ENCODE peak calls at places on chromosomes 13 and 19, in six cellular contexts. Q is ovary; S is H7; K is GM12865; D is tibial nerve; Y is CD8-positive, alpha-beta memory T cell. O is an unnamed sample.

GRCh38 chr19:48815870-48816501 is 5.2 kb upstream of the BCAT2 start:
- DNase-seq in Q (no peak), S (no peak), K (peak), D (no peak), Y (no peak), O (peak)

GRCh38 chr19:53132231-53132991 is at the start of gene ZNF415:
- DNase-seq in Q (peak), S (peak), K (no peak), D (peak), Y (peak), O (no peak)

GRCh38 chr13:51794959-51795358 is 9.0 kb downstream of the DHRS12 start:
- DNase-seq in Q (no peak), S (no peak), K (no peak), D (no peak), Y (no peak), O (no peak)

GRCh38 chr13:109730832-109731335 is 55.5 kb downstream of the IRS2 start:
- DNase-seq in Q (no peak), S (no peak), K (no peak), D (no peak), Y (no peak), O (no peak)

GRCh38 chr19:12788025-12788681 is 3.1 kb upstream of the JUNB start:
- DNase-seq in Q (no peak), S (no peak), K (no peak), D (no peak), Y (no peak), O (no peak)

GRCh38 chr13:100497394-100497793 is 91.2 kb downstream of the GGACT start:
- DNase-seq in Q (no peak), S (no peak), K (peak), D (no peak), Y (no peak), O (no peak)

GRCh38 chr19:38089440-38089839 is 134.6 kb downstream of the DPF1 start:
- DNase-seq in Q (no peak), S (no peak), K (no peak), D (no peak), Y (no peak), O (no peak)

GRCh38 chr13:99315186-99315585 is 8.0 kb upstream of the GPR183 start:
- DNase-seq in Q (no peak), S (no peak), K (no peak), D (no peak), Y (no peak), O (no peak)

GRCh38 chr13:91520952-91521351 is 122.5 kb downstream of the GPC5 start:
- DNase-seq in Q (no peak), S (no peak), K (no peak), D (no peak), Y (no peak), O (no peak)

GRCh38 chr19:47013041-47013517 is 6.6 kb upstream of the NPAS1 start:
- DNase-seq in Q (peak), S (peak), K (peak), D (peak), Y (peak), O (no peak)

GRCh38 chr13:32234914-32235313 is 80.2 kb downstream of the ZAR1L start:
- DNase-seq in Q (no peak), S (no peak), K (no peak), D (no peak), Y (no peak), O (no peak)

GRCh38 chr19:3761382-3762129 is at the start of gene APBA3:
- DNase-seq in Q (peak), S (peak), K (peak), D (peak), Y (peak), O (peak)

GRCh38 chr13:54183166-54183565 is 1154.6 kb downstream of the OLFM4 start:
- DNase-seq in Q (no peak), S (no peak), K (no peak), D (no peak), Y (no peak), O (no peak)

GRCh38 chr13:98523455-98524102 is 53.3 kb downstream of the STK24 start:
- DNase-seq in Q (no peak), S (no peak), K (peak), D (no peak), Y (no peak), O (no peak)

GRCh38 chr19:31140717-31141116 is 208.5 kb downstream of the TSHZ3 start:
- DNase-seq in Q (no peak), S (no peak), K (no peak), D (no peak), Y (no peak), O (no peak)

GRCh38 chr19:37654525-37654832 is 786 bp downstream of the ZFP30 start:
- DNase-seq in Q (no peak), S (peak), K (no peak), D (no peak), Y (no peak), O (no peak)

GRCh38 chr13:81326913-81327312 is 986.0 kb upstream of the SPRY2 start:
- DNase-seq in Q (no peak), S (no peak), K (no peak), D (no peak), Y (no peak), O (no peak)

GRCh38 chr19:4264812-4265211 is 14.3 kb upstream of the SHD start:
- DNase-seq in Q (no peak), S (no peak), K (no peak), D (no peak), Y (no peak), O (no peak)

GRCh38 chr13:40668335-40668734 is 1.9 kb upstream of the FOXO1 start:
- DNase-seq in Q (peak), S (peak), K (peak), D (peak), Y (peak), O (peak)

GRCh38 chr19:51621178-51621577 is 9.0 kb downstream of the SIGLEC5 start:
- DNase-seq in Q (no peak), S (no peak), K (peak), D (no peak), Y (no peak), O (no peak)

GRCh38 chr19:10686661-10687517 is 14.3 kb upstream of the QTRT1 start:
- DNase-seq in Q (no peak), S (no peak), K (no peak), D (no peak), Y (no peak), O (no peak)

GRCh38 chr19:43596842-43597461 is 557 bp downstream of the ZNF576 start:
- DNase-seq in Q (no peak), S (no peak), K (peak), D (no peak), Y (no peak), O (no peak)

GRCh38 chr19:51727349-51727880 is 3.6 kb upstream of the HAS1 start:
- DNase-seq in Q (no peak), S (no peak), K (no peak), D (no peak), Y (no peak), O (no peak)

GRCh38 chr19:15934332-15935078 is at the start of gene CYP4F11:
- DNase-seq in Q (no peak), S (no peak), K (no peak), D (no peak), Y (no peak), O (no peak)

GRCh38 chr19:15864824-15865223 is 33.0 kb downstream of the CYP4F2 start:
- DNase-seq in Q (no peak), S (no peak), K (no peak), D (no peak), Y (no peak), O (no peak)

GRCh38 chr19:24142771-24143170 is 55.8 kb downstream of the ZNF254 start:
- DNase-seq in Q (no peak), S (no peak), K (no peak), D (no peak), Y (no peak), O (no peak)

GRCh38 chr13:79628463-79628862 is 147.5 kb downstream of the NDFIP2 start:
- DNase-seq in Q (no peak), S (no peak), K (no peak), D (no peak), Y (no peak), O (no peak)

GRCh38 chr13:109700176-109700575 is 86.2 kb downstream of the IRS2 start:
- DNase-seq in Q (peak), S (no peak), K (no peak), D (peak), Y (no peak), O (peak)

DNA sequence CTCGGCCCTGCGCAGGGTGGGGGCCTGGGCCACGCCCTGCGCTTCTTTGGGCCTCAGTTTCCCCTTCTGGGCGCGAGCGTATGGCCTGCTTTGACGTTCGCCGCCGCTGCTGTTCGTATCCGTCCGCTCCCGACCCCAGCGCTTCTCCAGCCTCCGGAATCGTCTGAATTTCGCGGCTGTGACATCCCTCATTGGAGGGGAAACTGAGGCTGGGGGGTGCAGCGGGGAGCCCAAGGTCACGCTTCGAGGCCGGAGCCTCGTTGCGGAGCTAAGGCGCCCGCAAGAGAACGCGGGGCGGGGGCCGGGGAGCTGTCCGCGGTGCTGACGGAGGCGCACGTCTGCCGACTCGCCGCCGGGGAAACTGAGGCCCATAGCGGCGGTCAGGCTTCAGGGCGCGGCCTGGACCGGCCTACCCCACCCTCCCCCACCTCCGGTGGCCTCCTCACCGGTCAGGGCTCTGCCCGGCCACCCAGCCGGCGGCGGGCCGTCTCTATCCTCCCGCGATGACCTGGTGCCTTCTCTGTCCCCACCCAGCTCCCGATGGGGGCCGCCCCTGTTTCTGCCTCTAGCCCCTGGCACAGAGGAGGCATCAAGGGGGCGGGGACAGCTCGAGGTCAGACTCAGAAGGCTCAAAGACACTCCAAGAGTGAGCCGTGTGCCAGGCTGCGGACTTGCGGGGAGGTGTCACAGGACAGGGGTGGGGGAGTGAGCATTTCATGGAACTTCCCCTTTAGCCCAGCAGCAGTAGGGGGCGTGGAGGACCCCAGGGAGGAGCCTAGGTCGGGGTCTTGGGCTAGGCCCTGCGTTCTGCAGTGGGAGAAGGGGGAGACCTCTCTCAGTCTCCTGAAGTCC is 3.0 kb upstream of the APC2 start:
- DNase-seq in Q (no peak), S (peak), K (no peak), D (no peak), Y (no peak), O (no peak)
- H3K4me3 ChIP-seq in Q (no peak), S (no peak), K (no peak), D (no peak), Y (no peak), O (no peak)

GRCh38 chr13:35761440-35762252 is 285.2 kb upstream of the MAB21L1 start:
- DNase-seq in Q (no peak), S (no peak), K (no peak), D (no peak), Y (no peak), O (no peak)
- H3K4me3 ChIP-seq in Q (no peak), S (no peak), K (no peak), D (no peak), Y (no peak), O (no peak)

DNA sequence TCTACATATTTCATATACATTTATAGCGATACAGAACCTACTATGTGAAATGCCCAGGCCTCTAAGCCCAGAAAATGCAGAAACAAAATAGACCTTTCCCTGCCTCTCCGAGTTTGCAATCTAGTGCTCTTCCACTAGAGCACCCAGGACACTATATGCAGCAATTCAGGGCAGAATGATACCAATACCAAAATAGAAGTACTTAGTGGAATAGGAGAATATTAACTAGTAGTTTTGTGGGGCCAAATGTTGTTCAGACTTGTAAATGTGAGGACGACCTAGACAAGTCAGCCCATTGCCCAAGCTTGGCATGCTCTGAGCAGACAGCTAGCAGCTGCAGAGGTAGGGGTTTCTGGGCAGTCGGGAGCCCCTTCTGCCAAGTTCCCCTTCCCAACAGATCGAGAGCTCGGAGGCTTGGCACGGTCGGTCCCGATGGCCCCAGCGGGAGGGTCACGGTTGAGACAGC is 35.8 kb upstream of the FLT1 start:
- DNase-seq in Q (no peak), S (no peak), K (no peak), D (no peak), Y (no peak), O (no peak)
- H3K4me3 ChIP-seq in Q (no peak), S (peak), K (no peak), D (peak), Y (no peak), O (no peak)

DNA sequence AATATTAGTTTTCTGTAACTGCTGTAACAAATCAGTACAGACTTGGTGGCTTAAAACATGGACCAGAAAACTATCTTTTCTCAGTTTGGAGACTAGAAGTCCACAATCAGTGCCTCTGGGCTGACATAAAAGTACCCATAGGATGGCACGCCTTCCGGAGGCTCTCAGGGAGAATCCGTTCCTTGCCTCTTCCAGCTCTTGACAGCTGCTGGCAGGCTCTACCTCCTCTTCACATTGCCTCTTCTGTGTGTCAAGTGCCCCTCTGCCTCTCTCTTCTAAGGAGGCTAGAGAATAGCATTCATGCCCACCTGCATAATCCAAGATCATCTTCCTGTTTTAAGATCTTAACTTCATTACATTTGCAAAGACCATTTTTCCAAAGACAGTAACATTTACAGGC is 1194.2 kb downstream of the EFNB2 start:
- DNase-seq in Q (no peak), S (no peak), K (no peak), D (no peak), Y (no peak), O (no peak)
- H3K4me3 ChIP-seq in Q (no peak), S (no peak), K (no peak), D (no peak), Y (no peak), O (no peak)